ENCODE peak calls at places on chromosomes 11 and 22, in four cellular contexts. X, K, B and D are unnamed samples.

GRCh38 chr11:69148377-69148762 is 7.4 kb upstream of the SMIM38 start:
- DNase-seq in X (no peak), K (no peak), B (no peak), D (no peak)

GRCh38 chr11:74185695-74186094 is 14.6 kb downstream of the PPME1 start:
- DNase-seq in X (peak), K (no peak), B (no peak), D (no peak)

GRCh38 chr11:126339866-126340434 is 15.5 kb upstream of the ST3GAL4 start:
- DNase-seq in X (no peak), K (peak), B (peak), D (peak)

GRCh38 chr22:29883831-29884139 is 811 bp downstream of the MTMR3 start:
- DNase-seq in X (peak), K (no peak), B (no peak), D (no peak)

GRCh38 chr11:40537734-40538133 is 921.7 kb downstream of the LRRC4C start:
- DNase-seq in X (no peak), K (no peak), B (no peak), D (no peak)

GRCh38 chr22:35846804-35847203 is 129.1 kb downstream of the APOL5 start:
- DNase-seq in X (no peak), K (no peak), B (no peak), D (no peak)

GRCh38 chr11:46389450-46390330 is 1.9 kb downstream of the CHRM4 start:
- DNase-seq in X (peak), K (peak), B (peak), D (peak)

GRCh38 chr22:37655252-37655563 is 3.3 kb upstream of the PDXP start:
- DNase-seq in X (no peak), K (no peak), B (no peak), D (no peak)

GRCh38 chr11:75430692-75431532 is 2.1 kb downstream of the KLHL35 start:
- DNase-seq in X (no peak), K (no peak), B (no peak), D (no peak)

GRCh38 chr11:108511851-108512474 is 13.8 kb upstream of the POGLUT3 start:
- DNase-seq in X (peak), K (peak), B (no peak), D (peak)

GRCh38 chr11:1942541-1943260 is 4.4 kb upstream of the MRPL23 start:
- DNase-seq in X (no peak), K (no peak), B (no peak), D (no peak)

DNA sequence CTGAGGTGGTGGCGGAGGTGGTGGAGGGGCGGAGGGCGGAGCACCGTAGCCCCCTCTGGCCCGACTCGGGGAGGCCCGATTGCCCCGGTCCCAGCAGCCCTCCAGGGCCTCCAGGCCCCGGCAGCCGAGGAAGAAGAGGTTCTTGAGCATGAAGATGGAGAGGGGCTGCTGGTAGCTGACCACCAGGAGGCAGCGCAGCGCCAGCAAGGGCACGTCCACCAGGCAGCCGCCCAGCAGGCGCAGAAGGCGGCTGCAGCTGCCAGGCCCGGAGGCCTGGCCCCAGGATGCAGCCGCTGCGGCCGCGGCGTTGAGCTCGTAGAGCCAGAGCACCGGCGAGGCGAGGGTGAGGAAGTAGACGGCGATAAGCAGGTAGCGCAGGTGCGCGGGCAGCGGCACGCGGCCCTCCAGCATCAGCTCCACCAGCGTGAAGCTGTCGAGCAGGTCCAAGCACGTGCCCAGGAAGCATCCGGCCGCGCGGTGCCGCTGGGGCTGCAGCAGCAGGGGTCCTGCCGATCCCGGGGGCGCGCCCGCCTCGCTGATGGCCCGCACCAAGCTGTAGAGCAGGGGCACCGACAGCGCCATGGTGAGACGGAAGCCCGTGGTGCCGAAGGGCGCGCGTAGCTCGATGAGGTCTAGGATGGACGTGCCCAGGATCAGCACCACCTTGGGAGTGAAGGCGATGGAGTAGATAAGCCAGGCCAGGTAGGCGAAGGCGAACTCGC is 1.5 kb downstream of the TMEM121B start:
- DNase-seq in X (no peak), K (no peak), B (no peak), D (no peak)
- H3K4me3 ChIP-seq in X (no peak), K (no peak), B (no peak), D (no peak)

DNA sequence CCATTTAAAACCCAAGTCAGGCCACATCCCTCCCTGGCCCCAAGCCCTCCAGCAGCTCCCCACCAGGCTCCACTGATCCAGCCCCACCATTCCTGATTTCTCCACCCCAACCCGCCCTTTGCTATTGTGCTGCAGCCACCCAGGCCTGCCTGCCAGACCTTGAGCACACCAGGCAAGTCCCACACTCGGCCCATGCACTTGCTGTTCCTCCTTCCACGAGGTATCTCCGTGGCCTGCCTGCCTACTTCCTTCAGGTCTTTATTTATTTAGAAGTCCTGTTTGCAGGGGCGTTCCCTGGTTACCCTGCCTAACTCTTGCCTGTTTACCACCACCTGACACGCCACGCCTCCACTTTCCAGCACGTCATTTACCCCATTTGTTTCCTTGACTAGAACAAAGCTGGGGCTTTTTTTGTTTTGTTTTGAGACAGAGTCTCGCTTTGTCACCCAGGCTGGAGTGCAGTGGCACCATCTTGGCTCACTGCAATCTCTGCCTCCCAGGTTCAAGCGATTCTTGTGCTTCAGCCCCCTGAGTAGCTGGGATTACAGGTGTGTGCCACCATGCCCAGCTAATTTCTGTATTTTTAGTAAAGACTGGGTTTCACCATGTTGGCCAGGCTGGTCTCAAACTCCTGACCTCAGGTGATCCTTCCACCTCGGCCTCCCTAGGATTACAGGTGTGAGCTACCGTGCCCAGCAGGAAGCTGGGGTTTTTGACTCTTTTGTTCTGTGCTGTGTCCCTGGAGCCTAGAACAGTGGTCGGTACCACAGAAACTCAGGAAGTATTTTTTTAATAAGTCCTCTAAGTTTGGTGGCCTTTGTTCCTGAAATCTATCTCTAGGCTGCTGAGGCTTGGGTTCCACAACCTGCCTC is 6.7 kb downstream of the CENPM start:
- DNase-seq in X (no peak), K (no peak), B (peak), D (no peak)
- H3K4me3 ChIP-seq in X (no peak), K (no peak), B (no peak), D (no peak)

DNA sequence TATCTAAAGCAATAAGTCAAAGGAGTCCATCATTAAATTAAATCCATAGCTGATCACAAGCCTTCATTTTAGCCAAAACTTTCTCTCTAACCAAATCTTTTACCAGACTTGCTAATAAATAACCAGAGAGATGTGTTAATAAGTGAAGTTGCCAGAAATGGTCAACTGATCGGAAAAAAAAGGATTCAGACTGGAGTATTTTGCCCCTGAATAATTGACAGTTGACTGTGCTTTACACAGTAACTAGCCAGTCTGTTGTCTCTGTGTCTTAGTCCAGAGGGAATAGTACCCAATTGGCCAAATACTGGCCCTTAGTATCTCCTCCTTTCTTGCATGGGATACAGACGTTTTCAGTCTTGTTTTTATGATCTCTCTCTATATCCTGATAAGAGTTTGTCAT is 75.2 kb downstream of the ZC3H12C start:
- DNase-seq in X (no peak), K (no peak), B (no peak), D (no peak)
- H3K4me3 ChIP-seq in X (no peak), K (no peak), B (no peak), D (no peak)

GRCh38 chr11:63931876-63932275 is 6.9 kb upstream of the NAA40 start:
- DNase-seq in X (no peak), K (no peak), B (no peak), D (no peak)

GRCh38 chr11:63933459-63933858 is 5.3 kb upstream of the NAA40 start:
- DNase-seq in X (no peak), K (no peak), B (no peak), D (peak)

GRCh38 chr11:63929616-63930015 is 9.2 kb upstream of the NAA40 start:
- DNase-seq in X (no peak), K (no peak), B (no peak), D (no peak)

GRCh38 chr11:63931045-63931444 is 7.8 kb upstream of the NAA40 start:
- DNase-seq in X (no peak), K (no peak), B (no peak), D (no peak)
- H3K4me3 ChIP-seq in X (no peak), K (no peak), B (no peak), D (no peak)

GRCh38 chr22:19143212-19143611 is 1.2 kb downstream of the ESS2 start:
- DNase-seq in X (no peak), K (no peak), B (no peak), D (no peak)
- H3K4me3 ChIP-seq in X (no peak), K (peak), B (peak), D (peak)

DNA sequence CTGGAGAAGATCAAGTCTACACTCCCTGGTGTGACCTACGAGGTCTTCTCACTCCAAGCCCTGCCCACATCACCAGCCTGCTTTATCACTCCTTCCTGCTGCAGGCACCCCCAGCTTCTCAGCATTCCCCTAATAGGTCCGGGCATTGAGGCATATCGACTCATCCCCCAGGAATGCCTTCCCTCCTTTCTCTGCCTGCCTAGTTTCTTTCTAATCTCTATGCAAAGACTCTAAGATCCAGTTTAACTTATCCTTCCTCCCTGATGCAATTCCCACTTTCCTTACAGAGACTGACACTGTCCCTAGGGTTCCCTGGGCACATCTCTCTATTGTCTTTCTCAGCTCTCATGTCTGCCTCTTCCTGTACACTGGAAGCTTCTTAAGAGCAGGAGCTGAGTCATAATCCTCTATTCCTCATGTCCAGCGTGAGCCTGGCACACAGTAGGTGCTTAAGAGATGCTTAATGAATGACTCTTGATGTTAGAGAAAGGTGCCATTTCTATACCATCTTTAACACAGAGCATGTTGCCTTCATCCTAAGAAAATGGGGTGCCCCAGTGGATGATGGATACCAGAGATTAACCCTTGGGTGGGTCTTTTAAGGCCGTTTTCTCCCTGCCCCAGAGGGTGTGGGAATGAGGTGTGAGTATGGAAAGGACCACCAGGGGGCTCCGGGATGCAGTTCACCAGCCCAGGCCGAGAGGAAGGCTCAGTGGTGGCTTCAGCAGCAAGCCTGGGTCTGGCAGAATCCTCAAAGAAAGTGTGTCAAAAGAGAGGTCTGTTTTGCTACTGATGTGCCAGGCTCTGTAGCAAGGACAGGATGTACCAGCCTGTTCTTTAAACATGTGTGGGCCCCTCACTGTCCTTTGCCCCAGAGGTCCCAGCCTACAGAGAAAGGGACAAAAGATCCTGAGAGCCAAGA is 34.7 kb downstream of the PARVA start:
- DNase-seq in X (peak), K (peak), B (peak), D (peak)
- H3K4me3 ChIP-seq in X (no peak), K (no peak), B (no peak), D (no peak)